ENCODE peak calls at places on chromosomes 2 and 18, in six cellular contexts. N is A549, Y is gastrocnemius medialis, R is heart left ventricle, U is colonic mucosa, J is H1. P is an unnamed sample.
A peak's percentile ranks its signal among the peaks of the same experiment; 100 is the strongest.

GRCh38 chr2:147405651-147406050 is 439.2 kb upstream of the ACVR2A start:
- DNase-seq in N (no peak), Y (no peak), R (no peak), U (no peak), J (no peak), P (no peak)

GRCh38 chr2:10303634-10304378 is 1.1 kb downstream of the HPCAL1 start:
- DNase-seq in N (peak; percentile 31), Y (no peak), R (peak; percentile 57), U (peak; percentile 63), J (peak; percentile 59), P (no peak)

GRCh38 chr2:238754259-238754658 is 93.6 kb upstream of the TWIST2 start:
- DNase-seq in N (peak; percentile 18), Y (no peak), R (no peak), U (no peak), J (no peak), P (no peak)

GRCh38 chr2:177239053-177239452 is 25.5 kb downstream of the NFE2L2 start:
- DNase-seq in N (no peak), Y (no peak), R (no peak), U (no peak), J (no peak), P (no peak)

GRCh38 chr2:237697586-237698337 is 70.4 kb downstream of the LRRFIP1 start:
- DNase-seq in N (no peak), Y (no peak), R (no peak), U (no peak), J (no peak), P (no peak)

GRCh38 chr18:7084080-7084765 is 33.4 kb downstream of the LAMA1 start:
- DNase-seq in N (peak; percentile 1), Y (no peak), R (no peak), U (no peak), J (no peak), P (no peak)

GRCh38 chr2:200966770-200967169 is 3.3 kb upstream of the ORC2 start:
- DNase-seq in N (peak; percentile 35), Y (no peak), R (no peak), U (no peak), J (no peak), P (no peak)

GRCh38 chr2:54385271-54385670 is 70.9 kb upstream of the SPTBN1 start:
- DNase-seq in N (no peak), Y (no peak), R (no peak), U (no peak), J (no peak), P (no peak)

GRCh38 chr2:148501545-148501944 is 143.0 kb upstream of the EPC2 start:
- DNase-seq in N (peak; percentile 10), Y (no peak), R (no peak), U (no peak), J (no peak), P (no peak)

GRCh38 chr2:96636772-96637171 is 1.3 kb downstream of the KANSL3 start:
- DNase-seq in N (no peak), Y (no peak), R (peak; percentile 41), U (peak; percentile 48), J (no peak), P (no peak)

GRCh38 chr18:44729631-44730101 is 49.0 kb downstream of the SETBP1 start:
- DNase-seq in N (no peak), Y (no peak), R (no peak), U (peak; percentile 39), J (no peak), P (no peak)

GRCh38 chr2:9212661-9213411 is 6.2 kb downstream of the ASAP2 start:
- DNase-seq in N (no peak), Y (no peak), R (no peak), U (peak; percentile 63), J (peak; percentile 36), P (peak; percentile 75)

GRCh38 chr18:48887294-48887904 is 63.4 kb downstream of the SMAD7 start:
- DNase-seq in N (no peak), Y (no peak), R (no peak), U (no peak), J (no peak), P (no peak)

GRCh38 chr18:10419420-10420103 is 34.9 kb upstream of the APCDD1 start:
- DNase-seq in N (no peak), Y (no peak), R (no peak), U (no peak), J (no peak), P (no peak)

GRCh38 chr2:195664528-195664927 is 7.5 kb downstream of the SLC39A10 start:
- DNase-seq in N (no peak), Y (no peak), R (no peak), U (no peak), J (no peak), P (no peak)

GRCh38 chr2:64751286-64752260 is 97.9 kb upstream of the SERTAD2 start:
- DNase-seq in N (peak; percentile 69), Y (peak; percentile 99), R (no peak), U (peak; percentile 98), J (peak; percentile 93), P (peak; percentile 99)

DNA sequence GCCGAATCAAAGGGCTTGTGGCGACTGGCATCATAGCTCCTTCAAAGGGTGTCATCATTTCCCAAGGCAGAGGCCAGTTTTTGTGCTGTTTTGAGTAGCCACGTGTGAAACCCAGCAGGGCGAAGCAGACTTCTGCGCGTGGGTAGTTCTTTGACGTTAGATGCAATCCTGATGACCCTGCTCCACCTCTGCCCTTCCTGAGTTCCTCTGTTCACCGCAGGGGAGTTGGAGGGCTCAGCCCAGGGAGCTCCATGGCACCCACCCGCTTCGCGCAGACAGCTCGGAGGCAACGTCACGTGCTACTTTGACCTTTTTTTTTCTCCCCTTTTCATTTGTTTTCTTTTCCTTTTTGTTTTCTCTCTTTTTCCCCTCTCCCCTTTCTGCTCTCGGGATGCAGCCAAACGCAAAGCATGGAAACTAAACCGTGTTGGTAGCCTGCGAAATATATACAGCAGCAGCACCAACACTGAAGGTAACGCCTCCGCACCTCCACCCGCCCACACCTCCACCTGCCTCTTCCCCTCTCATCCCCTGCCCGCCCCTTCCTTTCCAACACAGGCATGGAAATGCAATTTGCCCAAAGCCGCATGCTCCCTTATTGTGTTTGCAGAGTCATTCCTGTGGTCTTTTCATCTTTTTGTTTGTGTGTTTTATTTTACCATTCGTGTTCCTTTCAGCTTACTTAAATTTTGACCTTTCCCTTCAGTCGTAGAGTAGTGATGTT is 153.6 kb downstream of the GBX2 start:
- DNase-seq in N (no peak), Y (no peak), R (no peak), U (no peak), J (no peak), P (no peak)
- TF ChIP-seq CTCF in N (no peak), Y (no peak), R (no peak), U (no peak), J (no peak), P (no peak)

GRCh38 chr2:241541564-241542277 is 16.8 kb upstream of the BOK start:
- DNase-seq in N (no peak), Y (no peak), R (no peak), U (no peak), J (no peak), P (no peak)
- H3K4me3 ChIP-seq in N (peak overlapping the region; percentile 44), Y (peak overlapping the region; percentile 53), R (no peak overlapping the region), U (no peak overlapping the region), J (peak overlapping the region; percentile 64), P (no peak overlapping the region)

GRCh38 chr2:172639823-172640222 is 83.9 kb downstream of the PDK1 start:
- DNase-seq in N (no peak), Y (no peak), R (no peak), U (no peak), J (no peak), P (no peak)

GRCh38 chr2:172647439-172647838 is 88.2 kb upstream of the RAPGEF4 start:
- DNase-seq in N (no peak), Y (no peak), R (no peak), U (no peak), J (no peak), P (no peak)

GRCh38 chr2:172640389-172640788 is 84.5 kb downstream of the PDK1 start:
- DNase-seq in N (no peak), Y (no peak), R (no peak), U (no peak), J (no peak), P (no peak)

GRCh38 chr2:172642301-172643020 is 86.6 kb downstream of the PDK1 start:
- DNase-seq in N (no peak), Y (no peak), R (no peak), U (no peak), J (no peak), P (no peak)

DNA sequence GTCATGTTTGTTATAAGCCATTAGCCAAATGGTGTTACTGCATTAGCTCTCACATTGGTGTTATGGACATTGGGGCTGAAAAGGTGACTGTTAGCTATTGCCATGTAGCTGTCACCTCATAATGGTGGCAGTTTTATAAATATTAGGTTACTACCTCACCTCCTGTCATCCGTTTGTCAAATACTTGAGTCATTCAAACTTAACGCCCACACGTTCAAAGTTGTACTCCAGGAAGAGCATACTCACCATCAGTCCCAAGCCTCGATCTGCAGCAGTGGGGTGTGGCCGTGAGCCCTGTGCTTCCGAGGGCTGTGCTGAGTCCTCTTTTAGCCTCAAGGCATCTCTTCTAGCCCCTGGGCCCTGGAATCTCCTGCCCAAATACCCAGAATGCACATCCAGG is 87.3 kb downstream of the PDK1 start:
- DNase-seq in N (no peak), Y (no peak), R (no peak), U (no peak), J (no peak), P (no peak)
- H3K27ac ChIP-seq in N (no peak overlapping the region), Y (no peak overlapping the region), R (no peak overlapping the region), U (no peak overlapping the region), J (no peak overlapping the region), P (no peak overlapping the region)

DNA sequence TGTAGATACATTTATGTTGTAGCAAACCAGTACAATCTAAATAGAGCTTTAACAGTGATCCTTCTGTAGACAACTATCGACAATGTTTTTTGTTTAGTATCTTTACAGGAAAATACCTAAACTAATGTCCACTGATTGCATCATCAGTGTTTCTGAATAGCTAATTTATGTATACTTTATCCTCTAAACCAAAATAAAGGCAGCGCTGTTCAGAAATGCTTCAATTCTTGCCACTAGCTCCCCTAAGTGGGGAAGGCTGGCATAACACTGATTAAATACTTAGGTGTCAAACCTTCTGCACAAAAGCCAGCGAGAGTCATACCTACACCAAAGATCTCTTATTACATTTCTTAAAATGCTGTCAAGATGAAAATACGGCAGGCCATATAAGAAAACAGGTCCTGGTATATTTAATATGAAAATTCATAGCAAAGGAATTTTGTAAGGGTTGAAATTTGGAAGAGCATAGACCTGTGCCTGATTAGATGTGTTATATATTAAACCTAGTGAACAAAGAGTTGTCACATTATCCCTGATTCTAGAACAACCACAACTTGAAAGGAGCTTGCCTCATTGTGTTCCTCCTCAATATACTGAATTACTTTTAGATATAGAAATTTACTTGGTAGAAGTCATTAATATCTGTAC is 1693.4 kb upstream of the SLC39A10 start:
- DNase-seq in N (peak; percentile 33), Y (no peak), R (no peak), U (no peak), J (peak; percentile 50), P (no peak)
- TF ChIP-seq CTCF in N (peak; percentile 59), Y (no peak), R (no peak), U (no peak), J (peak; percentile 67), P (no peak)

DNA sequence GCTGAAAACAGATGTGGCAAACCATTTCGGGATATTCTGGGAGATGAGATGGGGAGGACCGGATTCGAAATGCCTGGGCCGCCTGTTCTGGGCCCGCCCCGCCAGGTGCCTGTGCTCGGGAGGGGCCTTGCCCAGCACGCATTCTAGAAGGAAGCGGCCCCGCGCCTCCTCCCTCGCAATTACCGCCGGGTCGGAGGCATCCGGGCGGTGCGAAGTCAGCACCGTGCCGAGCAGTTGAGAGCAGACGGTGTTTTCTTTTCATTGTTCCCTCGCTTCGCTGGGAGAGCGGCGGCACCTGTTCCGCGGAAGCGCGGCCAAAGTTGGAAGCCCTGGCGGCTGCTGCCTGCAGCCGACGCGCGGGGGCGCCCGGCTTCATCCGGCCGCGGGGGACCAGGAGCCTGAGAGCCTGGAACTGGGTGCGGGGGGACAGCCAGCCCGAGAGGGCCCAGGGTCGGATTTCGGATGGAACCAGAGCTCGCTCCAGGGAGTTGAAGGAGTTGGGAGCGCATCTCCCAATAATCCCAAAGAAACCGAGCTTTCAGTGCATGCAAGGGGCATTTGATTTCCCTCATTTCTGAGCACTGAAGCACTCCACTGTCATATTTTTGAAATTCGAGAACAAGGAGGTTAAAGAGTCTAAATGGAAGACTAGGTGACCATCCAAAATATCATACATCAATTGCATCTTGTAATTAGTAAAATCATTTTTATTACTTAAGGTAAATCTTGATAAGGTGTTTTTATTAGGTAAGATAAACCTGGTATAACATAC is 241.8 kb upstream of the RAB12 start:
- DNase-seq in N (peak; percentile 7), Y (peak; percentile 9), R (no peak), U (peak; percentile 53), J (peak; percentile 83), P (no peak)
- H3K4me3 ChIP-seq in N (peak overlapping the region; percentile 31), Y (peak overlapping the region; percentile 32), R (peak overlapping the region; percentile 21), U (peak overlapping the region; percentile 10), J (peak overlapping the region; percentile 52), P (peak overlapping the region; percentile 13)